ENCODE peak calls at places on chromosomes 3 and 15, in six cellular contexts. U is stimulated activated CD4-positive, alpha-beta T cell treated with anti-CD3 and anti-CD28 coated beads, Interleukin-1b, Interleukin-23, amount 100 ng/mL, for 1 hour; M is GM23248; S is amygdala; J is ACHN; G is activated CD4-positive, CD25-positive, alpha-beta regulatory T cell treated with anti-CD3 and anti-CD28 coated beads, Interleukin-2, amount 50 U/mL, for 72 hours. R is an unnamed sample.

GRCh38 chr3:46087871-46088270 is 60.6 kb upstream of the XCR1 start:
- DNase-seq in U (no peak), M (peak; percentile 23), S (no peak), J (peak; percentile 39), G (no peak), R (no peak)

GRCh38 chr3:21421096-21421495 is 329.9 kb downstream of the ZNF385D start:
- DNase-seq in U (no peak), M (no peak), S (no peak), J (no peak), G (no peak), R (no peak)

GRCh38 chr3:49718419-49719213 is 868 bp downstream of the AMIGO3 start:
- DNase-seq in U (no peak), M (no peak), S (no peak), J (no peak), G (peak; percentile 31), R (no peak)

GRCh38 chr3:134094491-134094890 is 64.8 kb upstream of the SLCO2A1 start:
- DNase-seq in U (no peak), M (peak; percentile 78), S (no peak), J (no peak), G (no peak), R (peak; percentile 51)

GRCh38 chr15:63972801-63973200 is 73.5 kb downstream of the DAPK2 start:
- DNase-seq in U (no peak), M (peak; percentile 30), S (no peak), J (no peak), G (no peak), R (no peak)

GRCh38 chr3:17678116-17678741 is 64.2 kb downstream of the TBC1D5 start:
- DNase-seq in U (no peak), M (peak; percentile 65), S (no peak), J (peak; percentile 40), G (no peak), R (no peak)

GRCh38 chr3:9778102-9778501 is 8.4 kb upstream of the CAMK1 start:
- DNase-seq in U (no peak), M (peak; percentile 95), S (no peak), J (peak; percentile 25), G (no peak), R (peak; percentile 51)

GRCh38 chr3:172710709-172711456 is at the start of gene NCEH1:
- DNase-seq in U (peak; percentile 28), M (peak; percentile 99), S (peak; percentile 82), J (peak; percentile 98), G (peak; percentile 63), R (peak; percentile 99)

GRCh38 chr3:194688207-194688711 is 2.6 kb downstream of the FAM43A start:
- DNase-seq in U (no peak), M (peak; percentile 30), S (no peak), J (no peak), G (no peak), R (no peak)

GRCh38 chr3:19155375-19155774 is 7.1 kb downstream of the KCNH8 start:
- DNase-seq in U (no peak), M (no peak), S (no peak), J (no peak), G (no peak), R (no peak)

GRCh38 chr3:178193846-178194245 is 342.4 kb upstream of the KCNMB2 start:
- DNase-seq in U (no peak), M (no peak), S (no peak), J (no peak), G (no peak), R (no peak)

GRCh38 chr15:36109943-36110658 is 469.3 kb upstream of the CDIN1 start:
- DNase-seq in U (no peak), M (peak; percentile 76), S (no peak), J (no peak), G (no peak), R (peak; percentile 40)

GRCh38 chr3:171099911-171100310 is 73.4 kb upstream of the SLC2A2 start:
- DNase-seq in U (no peak), M (peak; percentile 47), S (no peak), J (no peak), G (no peak), R (no peak)

GRCh38 chr3:79178471-79178870 is 589.3 kb downstream of the ROBO1 start:
- DNase-seq in U (no peak), M (no peak), S (no peak), J (no peak), G (no peak), R (no peak)

GRCh38 chr15:90351479-90352108 is 490 bp upstream of the ZNF774 start:
- DNase-seq in U (no peak), M (no peak), S (no peak), J (no peak), G (no peak), R (no peak)

GRCh38 chr15:45855210-45855906 is 220.5 kb downstream of the SQOR start:
- DNase-seq in U (no peak), M (no peak), S (no peak), J (no peak), G (no peak), R (no peak)

GRCh38 chr3:150384517-150385212 is 23.4 kb upstream of the TSC22D2 start:
- DNase-seq in U (peak; percentile 5), M (no peak), S (peak; percentile 9), J (peak; percentile 94), G (no peak), R (no peak)

GRCh38 chr3:179182892-179183291 is 34.7 kb downstream of the PIK3CA start:
- DNase-seq in U (no peak), M (peak; percentile 4), S (no peak), J (no peak), G (no peak), R (no peak)

GRCh38 chr15:41566121-41566885 is 7.3 kb downstream of the TYRO3 start:
- DNase-seq in U (no peak), M (peak; percentile 20), S (no peak), J (no peak), G (no peak), R (no peak)

GRCh38 chr15:100221461-100222348 is 120.1 kb downstream of the ADAMTS17 start:
- DNase-seq in U (no peak), M (no peak), S (no peak), J (no peak), G (no peak), R (no peak)